ENCODE peak calls at places on chromosomes 11 and 22, in five cellular contexts. L is iris pigment epithelial cell, M is NCI-H1930, T is GM19239, Y is left lung. N is an unnamed sample.

GRCh38 chr11:109794501-109794900 is 298.7 kb upstream of the ZC3H12C start:
- DNase-seq in L (peak; percentile 43), M (no peak), T (no peak), Y (no peak), N (no peak)

GRCh38 chr11:101482556-101483124 is 101.2 kb downstream of the TRPC6 start:
- DNase-seq in L (no peak), M (no peak), T (no peak), Y (no peak), N (no peak)

GRCh38 chr11:114059278-114059983 is at the start of gene ZBTB16:
- DNase-seq in L (peak; percentile 89), M (peak; percentile 75), T (no peak), Y (peak; percentile 96), N (no peak)

GRCh38 chr11:27619039-27619438 is 81.2 kb downstream of the BDNF start:
- DNase-seq in L (no peak), M (no peak), T (no peak), Y (no peak), N (no peak)

GRCh38 chr11:15472405-15472799 is 357.7 kb downstream of the INSC start:
- DNase-seq in L (no peak), M (no peak), T (no peak), Y (no peak), N (no peak)

GRCh38 chr11:13963949-13964770 is 1.6 kb downstream of the SPON1 start:
- DNase-seq in L (no peak), M (no peak), T (no peak), Y (peak; percentile 79), N (no peak)

GRCh38 chr22:42686756-42687491 is 33.7 kb downstream of the A4GALT start:
- DNase-seq in L (no peak), M (no peak), T (no peak), Y (peak; percentile 19), N (no peak)

GRCh38 chr22:26848244-26848920 is 191.0 kb downstream of the MIAT start:
- DNase-seq in L (peak; percentile 10), M (no peak), T (no peak), Y (no peak), N (no peak)

GRCh38 chr11:92967178-92967577 is 2.3 kb upstream of the MTNR1B start:
- DNase-seq in L (no peak), M (no peak), T (no peak), Y (no peak), N (no peak)

GRCh38 chr11:72223615-72224586 is 666 bp upstream of the INPPL1 start:
- DNase-seq in L (peak; percentile 76), M (peak; percentile 45), T (no peak), Y (peak; percentile 94), N (no peak)